ENCODE peak calls at places on chromosomes 3 and 15, in nine cellular contexts. G is sigmoid colon, E is GM12891, J is HCT116, H is endothelial cell of umbilical vein, M is breast epithelium, K is GM23338, V is transverse colon, D is GM12878. B is an unnamed sample.

GRCh38 chr15:58441376-58442070 is 9.7 kb downstream of the LIPC start:
- DNase-seq in G (no peak), E (no peak), J (no peak), H (peak; percentile 50), M (no peak), K (no peak), V (no peak), D (no peak), B (no peak)

GRCh38 chr3:11930084-11930483 is 74.1 kb upstream of the SYN2 start:
- DNase-seq in G (no peak), E (no peak), J (no peak), H (no peak), M (no peak), K (no peak), V (no peak), D (no peak), B (no peak)

GRCh38 chr3:72397586-72397985 is 450.7 kb downstream of the SHQ1 start:
- DNase-seq in G (no peak), E (no peak), J (no peak), H (no peak), M (no peak), K (peak; percentile 61), V (no peak), D (no peak), B (no peak)

GRCh38 chr3:127484601-127485388 is 105.7 kb downstream of the TPRA1 start:
- DNase-seq in G (peak; percentile 41), E (no peak), J (no peak), H (no peak), M (no peak), K (no peak), V (no peak), D (no peak), B (peak; percentile 26)

GRCh38 chr3:153232737-153233330 is 70.8 kb downstream of the RAP2B start:
- DNase-seq in G (no peak), E (no peak), J (no peak), H (peak; percentile 54), M (no peak), K (no peak), V (no peak), D (no peak), B (no peak)

GRCh38 chr3:30751610-30752299 is 142.7 kb downstream of the GADL1 start:
- DNase-seq in G (no peak), E (no peak), J (peak; percentile 15), H (peak; percentile 78), M (no peak), K (peak; percentile 77), V (peak; percentile 22), D (peak; percentile 11), B (peak; percentile 27)

GRCh38 chr15:71792521-71792920 is 17.8 kb upstream of the NR2E3 start:
- DNase-seq in G (no peak), E (no peak), J (no peak), H (peak; percentile 64), M (no peak), K (no peak), V (no peak), D (no peak), B (no peak)

GRCh38 chr3:161104561-161105551 is at the start of gene B3GALNT1:
- DNase-seq in G (peak; percentile 67), E (peak; percentile 60), J (no peak), H (peak; percentile 69), M (no peak), K (peak; percentile 87), V (peak; percentile 12), D (no peak), B (peak; percentile 55)

GRCh38 chr3:54822206-54822605 is 105.7 kb downstream of the LRTM1 start:
- DNase-seq in G (no peak), E (no peak), J (no peak), H (no peak), M (no peak), K (no peak), V (peak; percentile 25), D (no peak), B (no peak)

GRCh38 chr3:66303556-66303955 is 82.8 kb downstream of the SLC25A26 start:
- DNase-seq in G (no peak), E (no peak), J (no peak), H (no peak), M (no peak), K (no peak), V (no peak), D (no peak), B (no peak)

GRCh38 chr3:29789686-29790085 is 508.8 kb downstream of the RBMS3 start:
- DNase-seq in G (no peak), E (no peak), J (no peak), H (no peak), M (no peak), K (no peak), V (no peak), D (no peak), B (no peak)

GRCh38 chr3:138256022-138256421 is 68.9 kb downstream of the ARMC8 start:
- DNase-seq in G (no peak), E (no peak), J (no peak), H (no peak), M (no peak), K (no peak), V (no peak), D (no peak), B (no peak)

GRCh38 chr3:133413166-133414020 is 13.5 kb downstream of the BFSP2 start:
- DNase-seq in G (no peak), E (no peak), J (no peak), H (no peak), M (no peak), K (no peak), V (no peak), D (no peak), B (no peak)

GRCh38 chr15:75167588-75168076 is 34.0 kb upstream of the C15orf39 start:
- DNase-seq in G (no peak), E (no peak), J (no peak), H (no peak), M (peak; percentile 0), K (no peak), V (no peak), D (no peak), B (no peak)

GRCh38 chr3:52025453-52025852 is 29.8 kb upstream of the RPL29 start:
- DNase-seq in G (no peak), E (no peak), J (no peak), H (no peak), M (no peak), K (no peak), V (no peak), D (no peak), B (no peak)

GRCh38 chr3:155393316-155393715 is 99.8 kb upstream of the STRIT1 start:
- DNase-seq in G (no peak), E (no peak), J (no peak), H (no peak), M (no peak), K (no peak), V (no peak), D (no peak), B (no peak)

DNA sequence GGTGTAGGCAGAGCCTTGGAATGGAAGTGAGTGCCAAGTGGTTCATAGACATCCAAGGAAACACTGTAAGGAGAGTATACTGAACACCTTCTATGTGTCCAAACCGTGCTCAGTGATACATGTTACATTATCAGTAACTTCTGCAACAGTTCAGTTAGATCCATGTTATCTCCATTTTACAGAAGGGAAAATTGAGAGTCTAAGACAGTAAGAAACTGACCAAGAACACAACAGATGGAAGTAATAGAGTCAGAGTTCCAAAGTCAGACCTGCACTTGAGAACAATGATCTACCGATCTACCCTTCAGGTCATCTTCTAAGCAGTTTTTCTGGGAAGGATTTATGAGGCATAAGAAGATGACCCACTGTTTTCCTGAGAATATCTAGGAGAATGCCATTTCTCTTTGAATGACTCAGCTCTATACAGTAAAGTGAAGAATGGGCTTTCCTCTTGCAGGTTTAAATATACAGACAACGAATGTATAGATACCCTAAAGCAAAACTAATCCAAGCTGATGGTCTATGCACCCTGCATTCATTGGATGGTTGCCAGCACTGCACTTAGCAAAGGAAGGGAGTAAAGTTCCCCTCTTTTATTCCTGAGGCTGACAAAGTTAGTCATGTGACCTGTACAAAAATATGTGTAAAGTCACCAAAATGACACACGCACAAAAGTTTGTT is 604.1 kb upstream of the MDFIC2 start:
- DNase-seq in G (no peak), E (no peak), J (no peak), H (peak; percentile 33), M (no peak), K (no peak), V (no peak), D (no peak), B (no peak)
- TF ChIP-seq POLR2AphosphoS5 in G (no peak), E (no peak), J (no peak), H (no peak), M (no peak), K (no peak), V (no peak), D (no peak), B (no peak)

DNA sequence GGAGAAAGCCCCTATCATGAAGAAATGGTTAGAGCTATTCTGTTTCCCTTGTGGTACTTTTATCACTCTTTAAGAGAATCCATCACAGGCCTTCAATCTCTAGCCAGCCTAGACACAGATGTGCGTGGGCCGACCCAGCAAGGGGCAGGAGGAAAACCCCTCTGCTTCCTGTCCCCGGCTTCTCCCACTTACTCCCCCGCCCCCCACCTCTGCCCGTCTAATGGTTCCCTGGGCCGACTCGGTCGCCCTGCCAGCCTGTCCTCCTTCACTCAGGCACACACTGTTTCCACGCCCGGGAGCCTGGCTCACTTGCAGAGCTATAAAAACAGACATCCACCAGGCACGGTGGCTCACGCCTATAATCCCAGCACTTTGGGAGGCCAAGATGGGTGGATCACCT is 58.3 kb upstream of the TFRC start:
- DNase-seq in G (no peak), E (no peak), J (no peak), H (no peak), M (no peak), K (no peak), V (no peak), D (no peak), B (no peak)
- TF ChIP-seq POLR2AphosphoS5 in G (no peak), E (no peak), J (no peak), H (no peak), M (no peak), K (no peak), V (no peak), D (no peak), B (no peak)

DNA sequence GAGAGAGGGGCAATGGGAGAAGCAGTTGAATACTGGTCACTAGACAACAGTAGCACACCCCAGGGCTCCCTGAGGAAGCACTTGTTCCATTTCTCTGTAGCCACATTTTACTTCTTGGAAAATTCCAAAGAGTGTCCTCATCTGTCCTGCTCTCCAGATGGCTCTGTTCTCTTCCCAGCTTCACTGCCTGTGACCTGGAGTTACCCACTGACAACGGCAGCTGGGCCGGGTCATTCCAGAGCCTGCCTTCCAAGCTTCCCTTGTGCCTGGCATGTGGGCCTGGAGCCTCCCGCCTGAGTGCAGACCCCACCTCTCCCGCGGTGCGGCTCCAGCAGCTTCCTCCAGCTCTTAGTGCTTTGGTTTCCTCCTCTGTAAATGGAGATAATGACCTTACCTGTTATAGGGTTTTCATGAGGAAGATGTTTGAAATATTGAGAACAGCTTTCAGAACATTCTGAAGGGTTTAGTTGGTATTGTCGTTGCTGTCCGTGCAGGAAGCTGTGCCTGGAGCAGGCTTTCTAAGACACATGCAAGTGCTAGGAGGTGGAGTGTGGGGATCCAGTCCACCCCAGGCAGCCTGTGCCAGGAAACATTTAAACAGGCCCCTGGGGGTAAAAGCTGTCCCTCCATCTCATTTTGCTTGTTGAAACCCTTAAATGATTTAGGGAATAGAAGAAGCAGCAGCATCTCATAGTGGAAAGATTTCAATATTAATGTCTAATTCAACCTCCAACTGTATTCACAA is 24.8 kb downstream of the EFCC1 start:
- DNase-seq in G (peak; percentile 89), E (no peak), J (no peak), H (no peak), M (no peak), K (no peak), V (peak; percentile 40), D (no peak), B (no peak)
- TF ChIP-seq POLR2AphosphoS5 in G (peak; percentile 70), E (no peak), J (no peak), H (no peak), M (no peak), K (no peak), V (peak; percentile 60), D (no peak), B (peak; percentile 35)

GRCh38 chr3:183697610-183698317 is at the start of gene YEATS2:
- DNase-seq in G (peak; percentile 68), E (peak; percentile 92), J (peak; percentile 23), H (peak; percentile 66), M (no peak), K (peak; percentile 83), V (peak; percentile 69), D (no peak), B (peak; percentile 63)
- TF ChIP-seq POLR2AphosphoS5 in G (peak; percentile 53), E (no peak), J (peak; percentile 89), H (peak; percentile 88), M (no peak), K (peak; percentile 79), V (no peak), D (peak; percentile 56), B (peak; percentile 50)

B was measured in stomach.